ENCODE peak calls at places on chromosomes 4 and X, in four cellular contexts. W is Caki2; P is stimulated activated CD8-positive, alpha-beta memory T cell treated with anti-CD3 and anti-CD28 coated beads, Interleukin-7, amount 100 ng/mL, for 4 hours; I is CD8-positive, alpha-beta memory T cell. G is an unnamed sample.

GRCh38 chrX:153649178-153649914 is 2.3 kb downstream of the DUSP9 start:
- DNase-seq in W (no peak), P (no peak), I (peak), G (no peak)

GRCh38 chrX:44244008-44244407 is 99.5 kb downstream of the EFHC2 start:
- DNase-seq in W (peak), P (no peak), I (peak), G (no peak)

GRCh38 chrX:127943570-127943969 is 108.6 kb downstream of the ACTRT1 start:
- DNase-seq in W (no peak), P (no peak), I (no peak), G (no peak)

GRCh38 chrX:130103605-130104004 is 6.7 kb downstream of the ELF4 start:
- DNase-seq in W (no peak), P (no peak), I (no peak), G (no peak)

GRCh38 chrX:49155243-49155899 is 7.2 kb upstream of the MAGIX start:
- DNase-seq in W (peak), P (no peak), I (peak), G (no peak)

GRCh38 chr4:137614491-137614890 is 82.2 kb upstream of the PCDH18 start:
- DNase-seq in W (no peak), P (no peak), I (no peak), G (no peak)

GRCh38 chr4:16052939-16053338 is 30.9 kb downstream of the PROM1 start:
- DNase-seq in W (no peak), P (no peak), I (no peak), G (no peak)

GRCh38 chr4:153467897-153468262 is 1.7 kb downstream of the TMEM131L start:
- DNase-seq in W (no peak), P (no peak), I (peak), G (no peak)

GRCh38 chr4:87839309-87839946 is 6.7 kb downstream of the MEPE start:
- DNase-seq in W (peak), P (no peak), I (no peak), G (no peak)

GRCh38 chrX:28794751-28795150 is 207.5 kb downstream of the IL1RAPL1 start:
- DNase-seq in W (no peak), P (no peak), I (no peak), G (no peak)

GRCh38 chrX:117973175-117974075 is 143.2 kb downstream of the KLHL13 start:
- DNase-seq in W (peak), P (no peak), I (no peak), G (no peak)

GRCh38 chrX:11244641-11245040 is 48.6 kb upstream of the AMELX start:
- DNase-seq in W (no peak), P (no peak), I (no peak), G (no peak)

GRCh38 chr4:10226756-10227155 is 110.2 kb upstream of the WDR1 start:
- DNase-seq in W (no peak), P (no peak), I (no peak), G (no peak)

GRCh38 chr4:3420606-3420955 is 21.2 kb upstream of the HGFAC start:
- DNase-seq in W (no peak), P (no peak), I (no peak), G (no peak)

GRCh38 chr4:23368081-23368697 is 521.7 kb downstream of the PPARGC1A start:
- DNase-seq in W (peak), P (no peak), I (no peak), G (no peak)

GRCh38 chr4:100208964-100209363 is 18.7 kb upstream of the DDIT4L start:
- DNase-seq in W (peak), P (no peak), I (no peak), G (no peak)

GRCh38 chrX:701673-702072 is 71.1 kb downstream of the SHOX start:
- DNase-seq in W (no peak), P (no peak), I (no peak), G (no peak)

GRCh38 chr4:169275180-169275579 is 4.4 kb upstream of the SH3RF1 start:
- DNase-seq in W (no peak), P (no peak), I (no peak), G (no peak)

GRCh38 chr4:180513076-180513475 is 1730.1 kb upstream of the TENM3 start:
- DNase-seq in W (no peak), P (no peak), I (no peak), G (no peak)

GRCh38 chrX:7586126-7586525 is 256.8 kb upstream of the VCX start:
- DNase-seq in W (no peak), P (no peak), I (no peak), G (no peak)

GRCh38 chr4:94726524-94727123 is 31.1 kb upstream of the BMPR1B start:
- DNase-seq in W (no peak), P (no peak), I (no peak), G (no peak)

GRCh38 chrX:20374866-20375530 is 108.3 kb upstream of the RPS6KA3 start:
- DNase-seq in W (peak), P (no peak), I (no peak), G (no peak)

GRCh38 chrX:7068939-7069367 is 78.6 kb upstream of the STS start:
- DNase-seq in W (no peak), P (peak), I (no peak), G (no peak)

GRCh38 chr4:127309360-127310095 is 323.2 kb upstream of the INTU start:
- DNase-seq in W (peak), P (no peak), I (no peak), G (no peak)

GRCh38 chr4:14831447-14831846 is 170.8 kb upstream of the CPEB2 start:
- DNase-seq in W (no peak), P (no peak), I (no peak), G (no peak)

GRCh38 chr4:88674565-88674964 is 23.1 kb downstream of the NAP1L5 start:
- DNase-seq in W (no peak), P (no peak), I (no peak), G (no peak)

GRCh38 chrX:147853701-147854100 is 58.0 kb upstream of the FMR1 start:
- DNase-seq in W (no peak), P (no peak), I (no peak), G (no peak)

GRCh38 chr4:72767903-72768817 is 199.1 kb upstream of the ADAMTS3 start:
- DNase-seq in W (peak), P (no peak), I (no peak), G (no peak)

GRCh38 chr4:5629542-5629941 is 78.8 kb downstream of the EVC2 start:
- DNase-seq in W (no peak), P (no peak), I (no peak), G (no peak)

GRCh38 chrX:112774142-112774541 is 66.5 kb downstream of the AMOT start:
- DNase-seq in W (no peak), P (no peak), I (no peak), G (no peak)

GRCh38 chr4:66572949-66573348 is 902.7 kb upstream of the EPHA5 start:
- DNase-seq in W (peak), P (no peak), I (no peak), G (no peak)

GRCh38 chr4:112589207-112589606 is 47.5 kb downstream of the ZGRF1 start:
- DNase-seq in W (peak), P (no peak), I (no peak), G (no peak)

GRCh38 chrX:42176790-42177189 is 253.4 kb upstream of the CASK start:
- DNase-seq in W (no peak), P (no peak), I (no peak), G (no peak)

GRCh38 chrX:19070555-19070994 is 51.7 kb downstream of the ADGRG2 start:
- DNase-seq in W (no peak), P (no peak), I (no peak), G (no peak)

G was measured in central memory CD8-positive, alpha-beta T cell.